ENCODE peak calls at places on chromosome 22, in four cellular contexts. R is HL-60, M is GM12878, W is K562. J is an unnamed sample.

GRCh38 chr22:32991353-32992115 is 66.6 kb downstream of the SYN3 start:
- DNase-seq in M (no peak), W (no peak), R (no peak), J (no peak)

GRCh38 chr22:17079572-17079971 is 5.2 kb upstream of the IL17RA start:
- DNase-seq in R (no peak), W (no peak), M (no peak), J (no peak)

GRCh38 chr22:19423906-19424500 is 7.5 kb downstream of the HIRA start:
- DNase-seq in M (no peak), R (no peak), W (no peak), J (no peak)

GRCh38 chr22:20111045-20111688 is 4.7 kb upstream of the RANBP1 start:
- DNase-seq in R (peak), M (no peak), W (peak), J (peak)

GRCh38 chr22:46480396-46480795 is 57.0 kb downstream of the CELSR1 start:
- DNase-seq in W (no peak), R (no peak), M (no peak), J (no peak)

GRCh38 chr22:48942698-48943566 is 884.7 kb downstream of the BRD1 start:
- DNase-seq in W (no peak), R (no peak), M (no peak), J (no peak)

GRCh38 chr22:19554834-19555404 is 30.7 kb upstream of the CLDN5 start:
- DNase-seq in R (no peak), M (no peak), W (peak), J (no peak)

GRCh38 chr22:40237788-40238424 is 60.2 kb downstream of the TNRC6B start:
- DNase-seq in R (no peak), W (no peak), M (no peak), J (no peak)

GRCh38 chr22:40345271-40345670 is 1.0 kb upstream of the ADSL start:
- DNase-seq in M (no peak), W (no peak), R (no peak), J (no peak)

GRCh38 chr22:19105867-19106802 is 16.1 kb downstream of the DGCR2 start:
- DNase-seq in W (peak), M (no peak), R (no peak), J (no peak)

GRCh38 chr22:23521442-23522113 is 58.5 kb downstream of the IGLL1 start:
- DNase-seq in R (peak), W (peak), M (peak), J (peak)
- TF ChIP-seq POLR2AphosphoS5 in R (no peak), W (no peak), M (no peak), J (no peak)

DNA sequence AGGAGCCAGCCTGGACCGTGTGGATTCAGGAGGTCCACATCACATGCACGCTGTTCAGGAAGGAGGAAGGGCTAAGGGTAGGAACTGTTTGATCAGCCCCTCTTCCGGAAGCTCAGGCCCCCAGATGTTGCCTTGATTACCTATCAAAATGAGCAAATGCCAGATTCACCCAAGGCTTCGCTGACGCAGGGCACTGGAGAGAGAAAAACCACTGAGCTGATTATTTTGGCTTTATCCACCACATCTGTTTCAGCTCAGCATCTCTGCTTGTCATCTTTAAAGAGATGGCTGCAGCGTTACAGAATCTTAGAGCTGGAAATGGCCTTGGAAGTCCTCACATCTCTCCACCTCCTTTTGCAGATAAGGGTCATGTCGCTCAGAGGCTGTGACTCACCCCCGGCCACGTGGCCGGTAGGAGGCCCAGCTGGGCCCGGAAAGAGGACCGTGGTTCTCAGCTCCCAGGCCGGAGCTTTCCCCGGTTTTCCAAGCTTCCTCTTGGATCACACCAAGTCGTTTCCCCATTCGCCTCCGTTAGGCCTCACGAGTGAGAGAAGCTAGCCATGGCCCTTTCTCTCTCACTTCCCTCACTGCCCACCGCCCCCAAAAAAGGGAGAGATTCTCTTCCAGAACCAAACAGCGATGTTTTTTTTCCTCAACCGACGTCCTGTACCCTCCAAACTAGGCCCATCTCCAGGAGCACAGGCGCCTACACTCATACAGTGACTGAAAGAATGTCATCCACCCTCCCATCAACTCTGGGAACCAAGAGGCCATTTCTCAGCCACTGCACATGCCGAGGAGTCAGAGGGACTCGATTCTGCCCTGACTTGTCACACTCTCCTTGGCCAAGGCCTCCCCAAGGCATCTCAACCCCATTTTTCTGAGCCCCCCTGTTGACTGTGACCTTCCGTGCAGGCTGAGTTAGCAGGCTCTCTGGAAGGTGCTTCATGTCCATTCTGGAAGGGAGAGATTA is 37.6 kb downstream of the LIF start:
- DNase-seq in M (no peak), W (peak), R (no peak), J (no peak)
- TF ChIP-seq SPI1 in M (no peak), W (no peak), R (no peak), J (no peak)

GRCh38 chr22:24471570-24471969 is 23.6 kb upstream of the UPB1 start:
- DNase-seq in R (no peak), W (no peak), M (no peak), J (no peak)
- TF ChIP-seq POLR2AphosphoS5 in R (no peak), W (no peak), M (no peak), J (no peak)

GRCh38 chr22:50737728-50738648 is at the start of gene ACR:
- DNase-seq in W (no peak), M (no peak), R (no peak), J (no peak)
- TF ChIP-seq SPI1 in W (no peak), M (no peak), R (no peak), J (no peak)

GRCh38 chr22:45208993-45209838 is 31.5 kb downstream of the KIAA0930 start:
- DNase-seq in M (no peak), W (peak), R (no peak), J (no peak)
- TF ChIP-seq POLR2AphosphoS5 in M (no peak), W (no peak), R (no peak), J (no peak)

GRCh38 chr22:42991010-42991651 is 23.8 kb downstream of the PACSIN2 start:
- DNase-seq in M (no peak), R (no peak), W (no peak), J (no peak)
- TF ChIP-seq SPI1 in M (no peak), R (no peak), W (no peak), J (no peak)

DNA sequence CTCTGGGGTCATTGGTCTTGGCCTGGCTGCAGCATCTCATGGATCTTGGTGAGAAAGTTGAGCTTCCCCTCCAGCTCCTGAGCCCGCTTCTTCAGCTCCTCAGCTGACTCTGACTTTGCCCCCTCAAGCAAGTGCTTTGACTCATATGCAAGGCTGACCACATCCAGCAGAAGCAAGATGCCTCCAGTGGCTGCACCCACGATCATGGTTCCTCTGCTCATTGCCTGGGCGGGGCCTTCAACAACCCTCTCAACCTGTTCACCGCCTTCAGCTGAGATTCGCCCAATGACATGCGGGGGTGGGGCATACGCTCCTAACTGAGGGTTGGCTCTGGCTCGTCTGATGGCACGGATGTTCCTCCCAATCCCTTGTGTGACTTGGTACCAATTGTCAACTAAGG is 11.9 kb downstream of the APOL2 start:
- DNase-seq in M (no peak), W (no peak), R (no peak), J (no peak)
- TF ChIP-seq POLR2AphosphoS5 in M (no peak), W (no peak), R (no peak), J (no peak)

DNA sequence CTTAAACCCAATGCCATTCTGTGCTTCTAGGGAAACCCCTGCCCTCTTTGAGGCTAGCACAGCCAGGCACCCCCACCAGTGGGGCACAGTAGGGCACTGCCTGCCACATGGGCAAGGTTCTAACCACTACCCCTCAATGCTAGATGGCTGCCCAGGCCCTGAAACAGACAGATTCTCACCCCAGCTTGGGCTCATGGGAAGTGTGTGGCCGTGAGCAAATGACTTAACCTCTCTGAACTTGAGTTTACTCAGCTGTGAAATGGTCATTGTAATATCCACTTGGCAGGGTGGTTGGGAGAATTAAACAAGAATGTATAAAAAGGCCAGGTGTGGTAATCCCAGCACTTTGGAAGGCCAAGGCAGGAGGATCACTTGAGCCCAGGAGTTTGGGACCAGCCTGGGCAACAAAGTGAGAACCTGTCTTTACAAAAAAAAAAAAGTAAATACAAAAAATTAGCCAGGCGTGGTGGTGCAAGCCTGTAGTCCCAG is 22.4 kb downstream of the C22orf23 start:
- DNase-seq in W (no peak), R (no peak), M (no peak), J (no peak)
- TF ChIP-seq SPI1 in W (no peak), R (no peak), M (no peak), J (no peak)

GRCh38 chr22:43277987-43278601 is 65.1 kb downstream of the SCUBE1 start:
- DNase-seq in W (no peak), M (no peak), R (no peak), J (no peak)
- TF ChIP-seq POLR2AphosphoS5 in W (no peak), M (no peak), R (no peak), J (no peak)

GRCh38 chr22:31235076-31235475 is 23.0 kb downstream of the LIMK2 start:
- DNase-seq in W (no peak), R (no peak), M (no peak), J (no peak)
- TF ChIP-seq SPI1 in W (no peak), R (no peak), M (no peak), J (no peak)

J was measured in GM12891.